ENCODE peak calls at places on chromosome 20, in four cellular contexts. U is CD8-positive, alpha-beta T cell; X is psoas muscle; R is right atrium auricular region. A is an unnamed sample.

GRCh38 chr20:24235740-24236139 is 233.7 kb upstream of the SYNDIG1 start:
- DNase-seq in R (no peak), U (no peak), X (no peak), A (no peak)

GRCh38 chr20:49888341-49889244 is 26.7 kb downstream of the SPATA2 start:
- DNase-seq in U (peak), R (no peak), X (no peak), A (peak)

GRCh38 chr20:53599378-53599777 is 5.7 kb upstream of the ZNF217 start:
- DNase-seq in X (no peak), U (no peak), R (peak), A (peak)

GRCh38 chr20:63453029-63453523 is 19.4 kb downstream of the KCNQ2 start:
- DNase-seq in X (peak), U (no peak), R (no peak), A (no peak)

GRCh38 chr20:17662333-17663039 is 19.6 kb downstream of the RRBP1 start:
- DNase-seq in X (peak), U (no peak), R (peak), A (no peak)

GRCh38 chr20:33229843-33230242 is 6.0 kb upstream of the BPIFA1 start:
- DNase-seq in R (no peak), X (no peak), U (no peak), A (no peak)

GRCh38 chr20:20412750-20413149 is 44.8 kb downstream of the INSM1 start:
- DNase-seq in R (no peak), X (no peak), U (no peak), A (no peak)

GRCh38 chr20:39960522-39961420 is 728.3 kb downstream of the MAFB start:
- DNase-seq in U (no peak), X (peak), R (peak), A (no peak)

GRCh38 chr20:62776692-62777527 is 19.4 kb upstream of the MRGBP start:
- DNase-seq in X (no peak), U (peak), R (no peak), A (peak)

GRCh38 chr20:12113468-12114371 is 196.0 kb downstream of the BTBD3 start:
- DNase-seq in U (no peak), X (no peak), R (no peak), A (no peak)

GRCh38 chr20:53847118-53847842 is 223.1 kb downstream of the BCAS1 start:
- DNase-seq in X (no peak), U (no peak), R (no peak), A (no peak)

GRCh38 chr20:61577065-61577464 is 325.0 kb downstream of the CDH4 start:
- DNase-seq in U (no peak), X (no peak), R (no peak), A (no peak)

GRCh38 chr20:3733119-3733995 is 872 bp downstream of the HSPA12B start:
- DNase-seq in X (no peak), U (no peak), R (no peak), A (no peak)

GRCh38 chr20:25055711-25056492 is 2.0 kb downstream of the ACSS1 start:
- DNase-seq in R (no peak), U (no peak), X (no peak), A (no peak)

GRCh38 chr20:6866741-6867140 is 99.3 kb downstream of the BMP2 start:
- DNase-seq in U (no peak), R (no peak), X (no peak), A (no peak)

GRCh38 chr20:1317545-1318255 is 11.2 kb downstream of the SDCBP2 start:
- DNase-seq in U (no peak), R (no peak), X (no peak), A (no peak)

GRCh38 chr20:64049060-64049886 is at the start of gene SOX18:
- DNase-seq in U (no peak), X (no peak), R (no peak), A (no peak)

GRCh38 chr20:49115565-49115964 is 69.5 kb downstream of the CSE1L start:
- DNase-seq in R (no peak), X (no peak), U (no peak), A (no peak)

GRCh38 chr20:12049125-12049524 is 131.4 kb downstream of the BTBD3 start:
- DNase-seq in U (no peak), R (no peak), X (no peak), A (no peak)

GRCh38 chr20:61802721-61803311 is 262.9 kb downstream of the TAF4 start:
- DNase-seq in U (no peak), R (no peak), X (no peak), A (peak)

GRCh38 chr20:48930035-48930434 is 8.5 kb downstream of the ARFGEF2 start:
- DNase-seq in X (no peak), U (no peak), R (no peak), A (no peak)

GRCh38 chr20:11716239-11716944 is 201.3 kb upstream of the BTBD3 start:
- DNase-seq in X (no peak), R (no peak), U (no peak), A (no peak)

GRCh38 chr20:33629979-33630378 is 32.1 kb upstream of the C20orf144 start:
- DNase-seq in U (no peak), X (no peak), R (no peak), A (no peak)

GRCh38 chr20:11045412-11046175 is 371.8 kb upstream of the JAG1 start:
- DNase-seq in U (no peak), R (no peak), X (no peak), A (no peak)

GRCh38 chr20:63006611-63007471 is at the start of gene BHLHE23:
- DNase-seq in R (no peak), U (no peak), X (no peak), A (no peak)

GRCh38 chr20:34824861-34825529 is 456 bp downstream of the NCOA6 start:
- DNase-seq in R (no peak), U (peak), X (peak), A (peak)

DNA sequence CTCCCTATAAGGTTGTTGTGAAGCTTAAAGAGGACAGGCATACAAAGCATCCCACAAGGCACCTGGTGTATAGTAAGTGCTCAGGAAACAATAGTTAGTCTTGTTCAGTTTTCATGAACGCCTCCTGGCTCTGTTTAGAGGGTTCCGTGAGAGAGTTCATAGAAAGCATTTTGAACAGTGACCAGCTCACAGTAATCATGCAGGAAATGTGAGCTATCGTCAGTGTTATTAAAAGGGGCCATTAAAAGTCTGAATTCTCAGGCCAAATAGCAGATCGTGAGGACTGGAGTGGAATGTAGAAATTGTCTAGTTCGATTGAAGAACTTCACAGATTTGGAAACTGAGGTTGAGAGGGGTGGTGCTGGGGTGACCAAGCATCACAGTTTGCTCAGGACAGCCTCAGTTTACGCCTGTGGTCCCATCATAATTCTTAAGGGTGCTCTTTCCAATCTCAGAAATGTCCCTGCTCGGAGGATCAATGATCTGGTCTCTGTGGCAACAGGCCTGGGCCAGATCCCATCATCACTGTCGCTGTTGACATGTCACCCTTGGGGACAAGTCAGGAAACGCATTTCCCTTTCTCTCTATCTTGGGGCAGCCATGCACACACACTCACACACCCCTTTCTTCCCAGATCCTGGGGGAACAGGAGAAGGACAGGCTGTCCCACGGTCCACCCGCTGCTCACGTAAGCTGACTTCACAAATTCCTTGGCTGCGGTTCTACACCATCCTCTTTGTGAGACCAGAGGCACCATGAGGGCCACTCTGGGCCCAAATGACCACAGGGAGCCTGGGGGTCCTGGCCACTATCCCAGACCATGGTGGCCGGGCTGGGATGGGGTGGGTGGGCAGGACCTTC is 7.2 kb downstream of the TGM2 start:
- DNase-seq in U (no peak), X (no peak), R (no peak), A (no peak)
- H3K27ac ChIP-seq in U (no peak), X (peak), R (peak), A (peak)

GRCh38 chr20:56411759-56412472 is at the start of gene CASS4:
- DNase-seq in U (no peak), X (no peak), R (no peak), A (no peak)
- H3K27ac ChIP-seq in U (peak), X (no peak), R (peak), A (peak)

GRCh38 chr20:47498606-47499005 is 3.1 kb upstream of the NCOA3 start:
- DNase-seq in X (no peak), U (no peak), R (no peak), A (no peak)
- H3K27ac ChIP-seq in X (no peak), U (no peak), R (no peak), A (no peak)

GRCh38 chr20:44431502-44432234 is 44.0 kb upstream of the TTPAL start:
- DNase-seq in X (no peak), R (no peak), U (no peak), A (no peak)

GRCh38 chr20:44429419-44430269 is 46.0 kb upstream of the TTPAL start:
- DNase-seq in X (no peak), R (no peak), U (no peak), A (peak)

GRCh38 chr20:44431118-44431501 is 44.6 kb upstream of the TTPAL start:
- DNase-seq in U (no peak), R (no peak), X (no peak), A (no peak)

GRCh38 chr20:44429017-44429339 is 46.7 kb upstream of the TTPAL start:
- DNase-seq in R (no peak), X (no peak), U (no peak), A (no peak)

DNA sequence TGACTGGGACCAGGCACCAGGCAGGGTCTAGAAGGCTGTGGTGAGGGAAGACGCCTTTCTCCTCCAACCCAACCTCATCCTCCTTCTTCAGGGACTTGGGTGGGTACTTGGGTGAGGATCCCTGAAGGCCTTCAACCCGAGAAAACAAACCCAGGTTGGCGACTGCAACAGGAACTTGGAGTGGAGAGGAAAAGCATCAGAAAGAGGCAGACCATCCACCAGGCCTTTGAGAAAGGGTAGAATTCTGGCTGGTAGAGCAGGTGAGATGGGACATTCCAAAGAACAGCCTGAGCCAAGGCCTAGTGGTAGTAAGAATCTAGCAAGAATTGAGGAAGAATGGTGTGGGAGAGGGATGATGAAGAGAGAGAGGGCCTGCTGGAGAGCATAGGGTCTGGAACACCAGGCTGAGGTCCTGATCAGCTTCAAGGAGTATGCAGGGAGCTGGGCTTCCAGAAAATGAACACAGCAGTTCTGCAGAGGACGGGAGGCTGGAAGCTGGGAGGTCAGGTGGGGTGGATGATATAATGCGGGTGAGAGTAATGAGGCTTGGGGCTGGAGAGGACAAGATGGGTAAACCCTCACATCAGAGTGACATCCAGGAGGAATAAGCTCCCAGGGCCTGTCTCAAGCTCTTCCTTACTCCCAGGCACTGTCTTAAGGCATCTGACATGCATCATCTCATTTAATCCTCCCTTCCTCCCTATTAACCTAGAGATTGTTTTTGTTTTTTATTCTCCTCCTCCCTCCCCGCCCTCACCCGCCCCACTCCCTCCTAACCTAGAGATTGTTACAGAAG is 45.2 kb upstream of the TTPAL start:
- DNase-seq in X (no peak), R (no peak), U (no peak), A (no peak)
- H3K27ac ChIP-seq in X (no peak), R (no peak), U (no peak), A (no peak)

GRCh38 chr20:59015411-59015810 is 3.8 kb upstream of the TUBB1 start:
- DNase-seq in R (no peak), U (no peak), X (no peak), A (no peak)
- H3K27ac ChIP-seq in R (peak), U (no peak), X (no peak), A (no peak)

GRCh38 chr20:44173846-44174245 is 13.1 kb downstream of the JPH2 start:
- DNase-seq in X (no peak), U (no peak), R (no peak), A (no peak)

GRCh38 chr20:44173116-44173515 is 13.9 kb downstream of the JPH2 start:
- DNase-seq in U (no peak), R (no peak), X (no peak), A (no peak)

GRCh38 chr20:44180814-44181213 is 6.2 kb downstream of the JPH2 start:
- DNase-seq in U (no peak), R (peak), X (peak), A (no peak)

GRCh38 chr20:44174996-44175766 is 11.8 kb downstream of the JPH2 start:
- DNase-seq in X (peak), U (no peak), R (no peak), A (no peak)

DNA sequence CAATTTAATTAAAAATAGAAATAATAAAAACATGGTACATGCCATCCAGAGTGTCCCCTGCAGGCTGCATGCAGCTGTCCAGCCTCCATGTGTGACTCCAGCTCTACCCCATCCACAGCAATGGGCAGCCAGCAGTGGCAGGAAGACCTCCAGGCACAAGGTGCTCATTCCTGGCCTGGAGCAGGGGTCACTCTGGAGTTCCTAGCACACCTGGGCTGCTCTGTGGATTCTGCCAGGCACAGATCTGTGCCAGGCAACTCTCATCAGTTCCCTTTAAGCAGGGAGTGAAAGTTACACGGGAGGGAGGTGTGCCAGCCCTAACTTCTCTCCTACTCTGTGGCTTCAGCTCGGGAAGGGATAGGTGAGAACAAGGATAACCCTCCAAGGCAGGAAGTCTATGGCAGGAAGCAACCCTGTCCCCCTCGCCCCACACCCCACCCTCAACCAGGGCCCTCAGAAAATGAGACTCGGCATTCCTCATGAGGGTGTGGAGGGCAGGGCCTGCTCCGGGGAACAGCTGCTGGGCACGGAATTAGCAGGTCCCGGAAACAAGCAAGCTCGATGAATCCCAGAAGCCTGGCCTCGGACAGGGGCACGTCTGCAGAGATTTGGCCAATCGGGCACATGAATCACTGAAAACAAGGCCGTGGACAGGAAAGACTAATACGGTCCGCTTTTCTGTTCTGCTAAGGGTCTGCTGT is 10.0 kb downstream of the JPH2 start:
- DNase-seq in R (no peak), U (no peak), X (peak), A (no peak)
- H3K27ac ChIP-seq in R (peak), U (no peak), X (peak), A (no peak)

GRCh38 chr20:22464312-22465003 is 119.9 kb downstream of the FOXA2 start:
- DNase-seq in R (no peak), X (no peak), U (no peak), A (no peak)
- H3K27ac ChIP-seq in R (no peak), X (no peak), U (no peak), A (no peak)

GRCh38 chr20:50891138-50891537 is 40.1 kb downstream of the ADNP start:
- DNase-seq in U (no peak), X (no peak), R (no peak), A (no peak)

GRCh38 chr20:50892394-50892793 is 38.8 kb downstream of the ADNP start:
- DNase-seq in U (no peak), R (no peak), X (no peak), A (no peak)

GRCh38 chr20:50893620-50894019 is 37.6 kb downstream of the ADNP start:
- DNase-seq in U (no peak), X (no peak), R (no peak), A (no peak)

GRCh38 chr20:50898475-50898874 is 32.8 kb downstream of the ADNP start:
- DNase-seq in U (no peak), X (no peak), R (no peak), A (no peak)

GRCh38 chr20:50895111-50895830 is 36.0 kb downstream of the ADNP start:
- DNase-seq in U (no peak), X (no peak), R (no peak), A (no peak)
- H3K27ac ChIP-seq in U (no peak), X (no peak), R (no peak), A (no peak)

GRCh38 chr20:16367948-16368560 is 205.2 kb downstream of the KIF16B start:
- DNase-seq in R (no peak), X (no peak), U (no peak), A (no peak)

GRCh38 chr20:16368645-16369292 is 204.5 kb downstream of the KIF16B start:
- DNase-seq in U (no peak), R (no peak), X (no peak), A (no peak)

GRCh38 chr20:16369441-16369840 is 203.8 kb downstream of the KIF16B start:
- DNase-seq in R (no peak), U (no peak), X (no peak), A (no peak)

GRCh38 chr20:16363832-16364687 is 209.2 kb downstream of the KIF16B start:
- DNase-seq in R (no peak), X (no peak), U (no peak), A (no peak)

GRCh38 chr20:16366548-16366947 is 206.7 kb downstream of the KIF16B start:
- DNase-seq in U (no peak), R (no peak), X (no peak), A (no peak)
- H3K27ac ChIP-seq in U (no peak), R (no peak), X (no peak), A (no peak)

A was measured in Peyer's patch.